ENCODE peak calls at places on chromosomes 1 and 21, in ten cellular contexts. N is PC-3, I is GM23338, L is DND-41, W is right cardiac atrium, J is BE2C, O is H9, F is HCT116, X is A549, G is adipocyte. A is an unnamed sample. For H3K4me1, the result is how much of the 10 kb centered on the place peaks cover.

GRCh38 chr1:195054217-195054687 is 1554.0 kb downstream of the KCNT2 start:
- DNase-seq in W (no peak), X (no peak), L (no peak), G (no peak), J (no peak), N (no peak), F (no peak), O (no peak), I (no peak), A (no peak)

GRCh38 chr1:235262539-235262938 is 65.4 kb downstream of the ARID4B start:
- DNase-seq in O (no peak), W (no peak), J (no peak), I (no peak), F (no peak), X (no peak), G (no peak), L (no peak), N (no peak), A (no peak)

GRCh38 chr1:22048351-22049192 is 3.9 kb upstream of the CDC42 start:
- DNase-seq in O (peak), W (peak), G (no peak), L (no peak), J (no peak), N (peak), X (no peak), F (no peak), I (peak), A (no peak)

GRCh38 chr1:21239181-21239580 is 51.1 kb downstream of the ECE1 start:
- DNase-seq in J (no peak), G (peak), F (no peak), O (no peak), X (no peak), N (peak), W (no peak), L (no peak), I (no peak), A (no peak)

GRCh38 chr1:246690100-246690499 is 34.1 kb upstream of the SCCPDH start:
- DNase-seq in N (no peak), J (no peak), W (no peak), O (no peak), G (no peak), L (no peak), F (no peak), X (no peak), I (no peak), A (no peak)

GRCh38 chr1:168469690-168470089 is 74.1 kb downstream of the XCL2 start:
- DNase-seq in F (peak), G (peak), J (peak), O (no peak), N (peak), L (peak), W (peak), X (peak), I (no peak), A (peak)

GRCh38 chr1:71668059-71668458 is 587.2 kb upstream of the ZRANB2 start:
- DNase-seq in O (no peak), L (no peak), X (no peak), F (no peak), N (no peak), G (no peak), W (no peak), J (no peak), I (no peak), A (no peak)

GRCh38 chr1:80212021-80212420 is 1205.5 kb upstream of the ADGRL4 start:
- DNase-seq in L (no peak), I (no peak), G (peak), N (no peak), W (no peak), J (no peak), X (no peak), O (no peak), F (no peak), A (no peak)

GRCh38 chr1:186828612-186829542 is at the start of gene PLA2G4A:
- DNase-seq in F (peak), I (peak), N (peak), O (peak), G (peak), J (no peak), W (peak), X (peak), L (no peak), A (peak)

GRCh38 chr21:45003331-45004058 is 63.7 kb downstream of the SLX9 start:
- DNase-seq in O (no peak), J (peak), I (no peak), L (no peak), G (peak), F (no peak), N (no peak), W (peak), X (no peak), A (no peak)

GRCh38 chr1:29186252-29186651 is 4.6 kb upstream of the SRSF4 start:
- DNase-seq in W (no peak), F (no peak), L (no peak), X (no peak), G (no peak), J (no peak), I (no peak), O (no peak), N (no peak), A (no peak)

GRCh38 chr1:154807048-154807591 is 63.0 kb downstream of the KCNN3 start:
- DNase-seq in L (no peak), O (no peak), I (no peak), F (no peak), W (no peak), X (no peak), N (no peak), G (no peak), J (no peak), A (no peak)

GRCh38 chr21:20998456-20998789 is 214 bp downstream of the NCAM2 start:
- DNase-seq in G (no peak), O (no peak), J (no peak), I (no peak), W (no peak), L (no peak), X (no peak), N (no peak), F (no peak), A (no peak)

GRCh38 chr1:25874635-25875153 is 814 bp downstream of the PAQR7 start:
- DNase-seq in L (no peak), W (no peak), J (no peak), O (no peak), X (no peak), F (no peak), G (no peak), N (peak), I (no peak), A (no peak)

GRCh38 chr1:83746234-83746633 is 252.7 kb downstream of the TTLL7 start:
- DNase-seq in X (no peak), I (no peak), N (no peak), G (no peak), L (no peak), J (no peak), W (no peak), O (no peak), F (no peak), A (no peak)

GRCh38 chr1:36156329-36157114 is 562 bp downstream of the MAP7D1 start:
- DNase-seq in O (peak), L (peak), N (peak), G (peak), X (peak), F (no peak), I (peak), J (peak), W (peak), A (peak)

GRCh38 chr1:36157115-36157903 is 1.3 kb downstream of the MAP7D1 start:
- DNase-seq in N (peak), W (no peak), F (no peak), O (no peak), J (no peak), G (peak), X (no peak), I (peak), L (peak), A (no peak)

GRCh38 chr1:36159614-36160387 is 3.8 kb downstream of the MAP7D1 start:
- DNase-seq in L (no peak), F (no peak), I (no peak), W (no peak), O (no peak), J (no peak), G (no peak), N (no peak), X (no peak), A (no peak)

GRCh38 chr1:36160388-36160948 is 4.5 kb downstream of the MAP7D1 start:
- DNase-seq in N (no peak), F (no peak), I (no peak), L (no peak), X (no peak), W (no peak), G (no peak), J (no peak), O (no peak), A (no peak)

GRCh38 chr1:36157973-36158826 is 2.2 kb downstream of the MAP7D1 start:
- DNase-seq in L (no peak), N (no peak), I (no peak), J (no peak), O (no peak), F (no peak), X (no peak), G (no peak), W (no peak), A (no peak)
- H3K4me1 ChIP-seq in L (half or more), N (half or more), I (under half), J (under half), O (under half), F (under half), X (half or more), G (half or more), W (under half), A (half or more)

DNA sequence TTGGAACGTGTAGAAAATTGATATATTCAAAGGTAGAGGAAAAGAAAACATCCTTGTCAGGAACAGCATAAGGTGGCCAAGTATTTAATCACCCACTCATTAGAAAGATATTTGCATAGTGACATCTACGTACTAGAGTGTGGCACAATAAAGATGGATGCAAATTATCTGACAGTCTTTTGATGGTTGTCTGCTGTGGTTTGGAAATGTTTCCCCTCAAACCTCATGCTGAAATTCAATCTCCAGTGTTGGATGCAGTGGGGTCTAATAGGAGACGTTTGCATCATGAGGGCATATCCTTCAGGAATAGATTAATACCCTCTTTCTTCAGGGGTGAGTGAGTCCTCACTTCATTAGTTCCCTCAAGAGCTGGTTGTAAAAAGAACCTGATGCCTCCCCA is 34.1 kb upstream of the RUNX1 start:
- DNase-seq in W (no peak), O (no peak), G (no peak), I (no peak), N (no peak), J (no peak), X (no peak), F (no peak), L (no peak), A (no peak)
- H3K4me1 ChIP-seq in W (under half), O (under half), G (under half), I (under half), N (under half), J (under half), X (under half), F (under half), L (under half), A (under half)

GRCh38 chr1:53115403-53116306 is 26.8 kb downstream of the SLC1A7 start:
- DNase-seq in W (no peak), N (no peak), G (peak), L (no peak), I (peak), J (peak), X (no peak), O (peak), F (no peak), A (no peak)

GRCh38 chr1:53112861-53113260 is 29.6 kb downstream of the SLC1A7 start:
- DNase-seq in O (no peak), X (no peak), F (no peak), G (no peak), N (peak), L (no peak), I (no peak), J (no peak), W (no peak), A (no peak)

GRCh38 chr1:53114090-53114489 is 28.3 kb downstream of the SLC1A7 start:
- DNase-seq in J (no peak), N (no peak), O (no peak), L (no peak), I (no peak), G (no peak), W (no peak), X (no peak), F (no peak), A (no peak)

GRCh38 chr1:53116307-53116810 is 26.1 kb downstream of the SLC1A7 start:
- DNase-seq in L (no peak), N (no peak), G (no peak), I (no peak), X (no peak), W (no peak), F (no peak), O (no peak), J (no peak), A (no peak)

GRCh38 chr1:53114581-53115400 is 27.6 kb downstream of the SLC1A7 start:
- DNase-seq in J (no peak), G (no peak), W (no peak), N (no peak), F (no peak), I (no peak), O (no peak), X (no peak), L (no peak), A (no peak)
- H3K4me1 ChIP-seq in J (under half), G (under half), W (under half), N (under half), F (under half), I (under half), O (under half), X (under half), L (under half), A (under half)

DNA sequence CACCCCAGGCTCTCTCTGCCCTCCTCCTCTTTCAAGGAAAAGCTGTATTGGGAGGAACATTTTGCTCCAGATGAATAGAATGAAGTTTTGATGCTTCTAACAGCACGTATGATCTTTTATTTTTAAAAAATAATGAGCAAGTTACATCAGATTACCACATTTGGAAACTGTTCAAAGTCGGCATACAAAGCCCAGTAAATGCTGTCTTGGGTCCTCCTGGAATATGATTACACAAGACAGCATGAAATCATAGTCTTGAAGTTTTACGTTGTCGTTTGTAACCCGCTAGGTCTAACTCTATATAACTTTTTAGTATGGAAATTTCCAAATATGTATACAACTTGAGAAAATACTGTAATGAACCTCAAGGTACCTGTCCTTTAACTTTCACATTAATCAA is 385.6 kb downstream of the HLX start:
- DNase-seq in X (no peak), J (no peak), N (no peak), F (no peak), W (no peak), L (no peak), G (no peak), O (no peak), I (no peak), A (no peak)
- H3K4me1 ChIP-seq in X (under half), J (under half), N (under half), F (under half), W (under half), L (under half), G (under half), O (under half), I (under half), A (under half)

DNA sequence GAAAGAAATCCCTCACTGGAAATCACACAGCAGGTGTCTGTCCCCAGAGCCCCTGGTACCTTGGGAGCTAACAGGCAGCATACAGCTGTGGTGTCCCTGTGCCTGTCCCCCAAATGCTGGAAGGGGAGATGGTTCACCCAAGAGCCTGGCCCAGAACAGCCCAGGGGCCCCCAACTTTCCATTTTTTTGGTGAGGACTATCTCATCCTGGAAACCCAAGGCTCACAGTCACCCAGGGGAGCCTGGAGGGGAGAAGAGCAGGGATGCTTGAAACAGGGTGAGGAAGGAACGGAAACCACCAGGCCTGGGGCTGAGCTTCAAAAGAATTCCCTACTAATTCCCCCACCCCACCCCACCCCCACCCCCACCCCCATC is 3.6 kb downstream of the SDC3 start:
- DNase-seq in L (no peak), J (no peak), G (no peak), X (no peak), F (no peak), O (no peak), I (no peak), W (no peak), N (no peak), A (no peak)
- H3K4me1 ChIP-seq in L (under half), J (under half), G (under half), X (under half), F (under half), O (under half), I (under half), W (under half), N (under half), A (under half)